ENCODE peak calls at places on chromosomes 5 and 9, in six cellular contexts. A is H1, S is A549, R is endothelial cell of umbilical vein, N is HCT116, W is SK-N-SH. Q is an unnamed sample.

GRCh38 chr5:160685695-160686094 is 166.3 kb downstream of the ATP10B start:
- DNase-seq in A (no peak), N (no peak), W (peak; percentile 18), R (no peak), S (peak; percentile 9), Q (peak; percentile 66)

GRCh38 chr5:118441034-118441433 is 547.3 kb downstream of the DTWD2 start:
- DNase-seq in W (no peak), R (no peak), A (no peak), S (no peak), N (no peak), Q (no peak)

GRCh38 chr5:87277279-87277835 is 9.7 kb downstream of the RASA1 start:
- DNase-seq in R (no peak), N (no peak), A (no peak), W (no peak), S (no peak), Q (peak; percentile 68)

GRCh38 chr5:84614907-84615306 is 230.2 kb upstream of the EDIL3 start:
- DNase-seq in N (no peak), W (no peak), A (no peak), S (no peak), R (no peak), Q (no peak)

GRCh38 chr5:131377785-131378325 is 114.0 kb downstream of the CDC42SE2 start:
- DNase-seq in N (no peak), R (peak; percentile 88), S (no peak), A (no peak), W (no peak), Q (no peak)

GRCh38 chr5:134070979-134071849 is 43.3 kb upstream of the TCF7 start:
- DNase-seq in W (no peak), R (no peak), N (no peak), S (peak; percentile 50), A (peak; percentile 75), Q (peak; percentile 23)

GRCh38 chr5:115377468-115378217 is 81.2 kb upstream of the CCDC112 start:
- DNase-seq in N (peak; percentile 35), W (no peak), R (peak; percentile 51), S (peak; percentile 22), A (no peak), Q (no peak)

GRCh38 chr9:2459756-2460155 is 161.8 kb upstream of the VLDLR start:
- DNase-seq in S (no peak), A (no peak), N (no peak), R (no peak), W (no peak), Q (no peak)

GRCh38 chr5:172502969-172503368 is 48.6 kb upstream of the SH3PXD2B start:
- DNase-seq in W (peak; percentile 41), N (no peak), A (peak; percentile 49), R (no peak), S (peak; percentile 32), Q (peak; percentile 31)

GRCh38 chr9:32579706-32580331 is 6.9 kb upstream of the NDUFB6 start:
- DNase-seq in A (peak; percentile 82), W (peak; percentile 45), N (peak; percentile 48), S (peak; percentile 59), R (peak; percentile 67), Q (peak; percentile 79)

GRCh38 chr5:75337366-75338021 is 474 bp downstream of the HMGCR start:
- DNase-seq in N (no peak), R (peak; percentile 35), S (peak; percentile 13), W (no peak), A (no peak), Q (no peak)

DNA sequence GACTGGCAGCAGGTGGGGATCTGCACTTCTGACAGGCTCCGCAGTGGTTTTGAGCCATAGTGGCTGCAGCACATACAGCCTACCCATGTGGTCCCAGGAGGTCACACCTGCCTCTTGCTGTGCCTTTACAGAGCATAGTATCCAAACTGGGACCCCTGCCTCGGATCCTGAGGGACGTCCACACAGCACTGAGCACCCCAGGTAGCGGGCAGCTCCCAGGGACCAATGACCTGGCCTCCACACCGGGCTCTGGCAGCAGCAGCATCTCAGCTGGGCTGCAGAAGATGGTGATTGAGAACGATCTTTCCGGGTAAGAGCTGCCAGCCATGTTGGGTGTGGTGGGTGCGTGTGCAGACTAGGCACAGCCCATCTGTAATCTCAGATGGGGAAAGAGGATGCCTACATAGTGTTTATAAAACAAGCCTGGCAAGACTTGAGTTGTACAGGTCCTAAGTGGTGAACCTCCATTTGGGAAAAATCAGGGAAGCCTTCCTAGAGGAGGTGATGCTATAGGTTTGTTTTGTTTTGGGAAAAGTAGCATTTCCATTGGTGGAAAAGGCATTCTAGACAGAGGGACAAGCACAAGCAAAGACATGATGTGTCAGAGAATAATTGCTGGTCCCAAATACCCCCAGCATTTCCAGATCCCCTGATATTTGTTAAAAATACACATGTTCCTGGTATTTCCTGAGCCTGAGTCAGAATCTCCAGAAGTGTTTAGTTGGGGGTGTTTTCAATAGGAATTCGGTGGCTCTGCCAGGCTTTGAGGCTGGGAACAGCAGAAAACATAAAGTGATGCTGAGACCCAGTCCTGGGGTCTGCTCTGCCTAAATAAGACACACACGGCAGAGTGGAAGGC is 119.2 kb downstream of the DAB2IP start:
- DNase-seq in S (no peak), R (peak; percentile 80), W (no peak), N (no peak), A (no peak), Q (no peak)
- TF ChIP-seq MAX in S (no peak), R (no peak), W (no peak), N (no peak), A (no peak), Q (no peak)

DNA sequence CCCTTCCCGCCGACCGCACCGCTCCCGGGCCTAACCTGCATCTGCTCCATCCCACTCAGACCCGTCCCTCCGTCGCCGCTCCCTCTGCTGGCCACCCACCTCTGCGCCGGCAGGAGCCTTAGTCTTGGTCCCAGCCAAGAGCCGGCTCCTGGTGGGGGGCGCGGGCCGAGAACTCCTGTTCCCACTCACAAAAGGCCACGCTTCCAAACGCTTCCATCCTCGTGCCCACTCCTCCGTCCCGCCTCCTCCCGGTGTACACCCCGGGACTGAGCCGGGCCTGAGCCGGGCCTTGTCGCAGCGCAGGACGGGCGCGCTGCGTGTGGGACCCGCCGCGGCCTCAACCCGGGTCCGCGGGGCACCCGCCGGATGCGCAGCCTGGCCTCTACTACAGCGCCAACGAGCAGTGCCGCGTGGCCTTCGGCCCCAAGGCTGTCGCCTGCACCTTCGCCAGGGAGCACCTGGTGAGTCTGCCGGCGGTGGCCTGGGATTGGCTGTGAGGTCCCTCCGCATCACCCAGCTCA is 7.5 kb downstream of the ADAMTS13 start:
- DNase-seq in R (peak; percentile 8), A (peak; percentile 88), W (peak; percentile 75), N (no peak), S (peak; percentile 60), Q (no peak)
- H3K4me3 ChIP-seq in R (no peak overlapping the region), A (peak overlapping the region; percentile 48), W (no peak overlapping the region), N (no peak overlapping the region), S (no peak overlapping the region), Q (no peak overlapping the region)

GRCh38 chr5:126354012-126354856 is 69.0 kb upstream of the GRAMD2B start:
- DNase-seq in S (peak; percentile 43), A (no peak), R (peak; percentile 74), W (peak; percentile 38), N (peak; percentile 64), Q (peak; percentile 53)
- TF ChIP-seq MAX in S (no peak), A (no peak), R (no peak), W (no peak), N (no peak), Q (no peak)

GRCh38 chr5:2066373-2066772 is 183.6 kb upstream of the IRX4 start:
- DNase-seq in A (peak; percentile 35), W (no peak), N (no peak), R (no peak), S (no peak), Q (no peak)

GRCh38 chr5:2068515-2068914 is 185.8 kb upstream of the IRX4 start:
- DNase-seq in R (no peak), W (no peak), N (no peak), S (no peak), A (no peak), Q (peak; percentile 26)

GRCh38 chr5:2075365-2075764 is 192.6 kb upstream of the IRX4 start:
- DNase-seq in W (no peak), A (no peak), N (no peak), S (no peak), R (no peak), Q (no peak)

DNA sequence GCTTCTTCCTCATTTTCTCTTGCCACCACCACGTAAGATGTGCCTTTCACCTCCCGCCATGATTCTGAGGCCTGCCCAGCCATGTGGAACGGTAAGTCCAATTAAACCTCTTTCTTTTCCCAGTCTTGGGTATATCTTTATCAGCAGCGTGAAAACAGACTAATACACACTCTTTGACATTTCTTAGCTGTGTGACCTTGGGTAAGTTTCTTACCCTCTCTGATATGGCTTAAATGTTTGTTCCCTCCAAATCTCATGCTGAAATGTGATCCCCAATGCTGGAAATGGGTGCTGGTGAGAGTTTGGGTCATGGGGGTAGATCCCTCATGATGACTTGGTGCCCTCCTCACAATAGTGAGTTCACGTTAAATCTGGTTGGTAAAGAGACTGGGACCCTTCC is 188.8 kb upstream of the IRX4 start:
- DNase-seq in R (no peak), S (no peak), W (no peak), A (no peak), N (no peak), Q (no peak)
- H3K4me3 ChIP-seq in R (no peak overlapping the region), S (no peak overlapping the region), W (no peak overlapping the region), A (no peak overlapping the region), N (no peak overlapping the region), Q (no peak overlapping the region)

GRCh38 chr9:129172816-129173215 is 5.2 kb downstream of the IER5L start:
- DNase-seq in R (no peak), W (no peak), N (no peak), A (no peak), S (no peak), Q (no peak)
- TF ChIP-seq MAX in R (no peak), W (no peak), N (no peak), A (no peak), S (no peak), Q (no peak)

GRCh38 chr9:37251452-37251851 is 131.1 kb downstream of the ZCCHC7 start:
- DNase-seq in N (no peak), R (no peak), A (peak; percentile 65), W (no peak), S (no peak), Q (no peak)
- H3K4me3 ChIP-seq in N (no peak overlapping the region), R (no peak overlapping the region), A (no peak overlapping the region), W (no peak overlapping the region), S (no peak overlapping the region), Q (no peak overlapping the region)

GRCh38 chr9:31124389-31124788 is 1260.1 kb upstream of the ACO1 start:
- DNase-seq in S (no peak), N (no peak), A (no peak), R (no peak), W (no peak), Q (no peak)

GRCh38 chr9:31119882-31120481 is 1264.5 kb upstream of the ACO1 start:
- DNase-seq in W (peak; percentile 2), N (peak; percentile 6), A (no peak), S (peak; percentile 21), R (peak; percentile 47), Q (peak; percentile 54)
- TF ChIP-seq MAX in W (no peak), N (no peak), A (no peak), S (no peak), R (no peak), Q (no peak)

DNA sequence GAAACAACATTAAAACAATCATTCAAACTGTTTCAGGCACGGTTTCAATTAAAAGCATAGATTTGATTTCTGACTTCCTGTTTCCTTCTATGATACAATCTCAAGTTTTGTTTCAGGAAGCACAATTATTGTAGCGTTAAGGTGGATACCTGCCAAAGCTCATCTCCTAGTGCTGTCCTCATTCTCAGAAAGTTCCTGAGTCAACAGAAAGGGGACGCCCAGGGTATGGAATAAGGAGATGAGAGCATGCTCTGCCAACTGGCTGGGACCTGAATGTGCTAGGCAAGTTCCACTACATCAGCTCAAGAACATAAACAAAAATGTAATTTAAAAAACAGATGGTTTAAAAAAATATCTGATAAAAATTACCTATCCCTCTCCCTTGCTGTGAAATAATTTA is 2.1 kb upstream of the TRIM14 start:
- DNase-seq in W (no peak), S (peak; percentile 38), N (no peak), R (peak; percentile 8), A (no peak), Q (peak; percentile 36)
- H3K4me3 ChIP-seq in W (no peak overlapping the region), S (no peak overlapping the region), N (no peak overlapping the region), R (no peak overlapping the region), A (no peak overlapping the region), Q (no peak overlapping the region)

Q was measured in NB4.